ENCODE peak calls at places on chromosomes 16 and 17, in five cellular contexts. B is anterior cingulate cortex; T is mesendoderm; Q is stimulated activated CD4-positive, alpha-beta T cell treated with anti-CD3 and anti-CD28 coated beads, Interleukin-2, amount 100 ng/mL, for 4 hours; D is GM23248. E is an unnamed sample.

GRCh38 chr17:44197980-44198720 is 1.5 kb downstream of the ATXN7L3 start:
- DNase-seq in D (peak; percentile 84), Q (no peak), B (no peak), T (peak; percentile 42), E (no peak)

GRCh38 chr17:9648521-9649110 is 3.3 kb downstream of the USP43 start:
- DNase-seq in Q (no peak), B (no peak), T (peak; percentile 93), D (no peak), E (no peak)

GRCh38 chr17:58092101-58092796 is 9.0 kb downstream of the DYNLL2 start:
- DNase-seq in Q (no peak), B (no peak), T (no peak), D (no peak), E (no peak)

GRCh38 chr16:85354623-85355514 is 242.6 kb upstream of the CIBAR2 start:
- DNase-seq in T (no peak), B (no peak), D (peak; percentile 90), Q (no peak), E (no peak)

GRCh38 chr16:86466695-86467406 is 43.5 kb upstream of the FOXF1 start:
- DNase-seq in T (no peak), Q (no peak), D (no peak), B (no peak), E (no peak)

GRCh38 chr17:21200590-21201301 is 13.2 kb downstream of the TMEM11 start:
- DNase-seq in B (no peak), D (peak; percentile 13), Q (no peak), T (no peak), E (no peak)

GRCh38 chr16:85555549-85556455 is 57.3 kb upstream of the GSE1 start:
- DNase-seq in T (peak; percentile 95), Q (no peak), D (peak; percentile 61), B (no peak), E (no peak)

GRCh38 chr16:85615852-85616607 is 2.9 kb downstream of the GSE1 start:
- DNase-seq in D (peak; percentile 83), Q (peak; percentile 56), B (peak; percentile 41), T (peak; percentile 93), E (peak; percentile 35)

GRCh38 chr17:33519692-33520091 is 226.6 kb upstream of the ASIC2 start:
- DNase-seq in T (no peak), D (no peak), Q (no peak), B (no peak), E (no peak)

GRCh38 chr17:81241648-81242420 is 2.7 kb downstream of the NDUFAF8 start:
- DNase-seq in Q (peak; percentile 41), T (peak; percentile 75), B (peak; percentile 11), D (peak; percentile 57), E (peak; percentile 16)

GRCh38 chr16:89037261-89038152 is 56.1 kb upstream of the ACSF3 start:
- DNase-seq in Q (no peak), D (peak; percentile 67), B (no peak), T (peak; percentile 59), E (no peak)

E was measured in substantia nigra.